ENCODE peak calls at places on chromosomes 6 and 20, in four cellular contexts. B is GM12878, E is H1, G is K562. T is an unnamed sample.

GRCh38 chr6:14284969-14285368 is 167.4 kb downstream of the CD83 start:
- DNase-seq in B (no peak), E (no peak), G (no peak), T (no peak)

GRCh38 chr20:35283441-35284266 is 918 bp downstream of the EIF6 start:
- DNase-seq in B (no peak), E (no peak), G (peak; percentile 43), T (no peak)

GRCh38 chr20:35305682-35306556 is 13.7 kb upstream of the FAM83C start:
- DNase-seq in B (no peak), E (no peak), G (peak; percentile 69), T (peak; percentile 92)

GRCh38 chr6:4603856-4604369 is 172.3 kb upstream of the CDYL start:
- DNase-seq in B (no peak), E (no peak), G (no peak), T (no peak)

GRCh38 chr20:17806739-17807441 is 107.1 kb downstream of the BANF2 start:
- DNase-seq in B (no peak), E (no peak), G (peak; percentile 21), T (no peak)

GRCh38 chr20:31705598-31706597 is 16.8 kb downstream of the BCL2L1 start:
- DNase-seq in B (no peak), E (no peak), G (no peak), T (peak; percentile 40)

GRCh38 chr6:79277109-79277508 is 42.6 kb upstream of the HMGN3 start:
- DNase-seq in B (no peak), E (no peak), G (no peak), T (no peak)

GRCh38 chr6:100035873-100036653 is 42.0 kb upstream of the MCHR2 start:
- DNase-seq in B (no peak), E (no peak), G (no peak), T (no peak)

GRCh38 chr20:24987873-24988835 is 4.4 kb downstream of the APMAP start:
- DNase-seq in B (no peak), E (no peak), G (no peak), T (peak; percentile 41)

GRCh38 chr6:81772741-81773140 is 20.3 kb upstream of the TENT5A start:
- DNase-seq in B (peak; percentile 45), E (no peak), G (no peak), T (no peak)

DNA sequence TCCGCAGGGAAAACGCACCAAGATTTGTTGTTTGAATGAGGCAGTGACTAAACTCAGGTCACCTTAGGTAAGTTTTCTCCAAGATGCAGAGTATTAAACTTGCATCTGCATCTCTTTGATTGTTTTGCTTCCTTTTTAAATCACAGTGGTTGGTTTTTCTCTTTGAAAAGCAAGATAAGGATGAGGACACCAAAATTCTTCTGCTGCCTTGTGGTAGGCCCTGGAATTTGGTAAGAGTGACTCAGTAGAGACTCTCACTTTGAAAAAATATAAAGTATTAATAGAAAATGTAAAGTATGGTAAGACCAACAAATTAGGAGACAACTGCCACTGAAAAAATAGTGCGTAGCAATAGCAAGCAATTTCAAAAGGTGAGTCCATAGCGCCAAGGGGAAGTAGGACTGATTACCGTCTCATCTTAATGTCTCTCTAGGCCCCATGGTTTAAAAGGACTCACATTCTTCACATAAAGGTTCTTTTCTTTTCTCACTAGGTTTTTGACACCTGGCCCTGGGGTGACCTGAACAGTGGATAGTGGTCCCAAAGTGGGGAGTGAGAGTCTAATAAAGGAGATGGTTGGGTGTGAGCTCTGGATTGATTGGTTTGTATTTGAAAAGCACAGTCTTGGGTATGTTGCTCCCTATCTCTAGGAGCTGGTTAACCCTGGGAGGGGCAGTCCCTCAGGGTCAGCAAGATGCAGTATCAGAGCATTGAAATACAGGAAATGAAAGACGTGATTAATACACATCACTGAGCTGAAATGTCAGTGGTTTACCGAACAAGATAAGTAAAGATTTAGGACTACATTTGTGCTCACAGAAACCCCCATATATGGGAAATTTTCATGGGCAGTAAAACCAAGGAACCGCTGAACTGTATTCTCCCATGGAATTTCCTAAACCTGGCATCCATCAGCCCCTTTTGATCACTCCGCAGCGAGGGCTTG is 221.2 kb downstream of the SLC24A3 start:
- DNase-seq in B (no peak), E (no peak), G (no peak), T (no peak)
- TF ChIP-seq RFX5 in B (no peak), E (no peak), G (no peak), T (no peak)

GRCh38 chr6:52575490-52575868 is 1.4 kb downstream of the TRAM2 start:
- DNase-seq in B (no peak), E (no peak), G (no peak), T (no peak)
- TF ChIP-seq CREB1 in B (no peak), E (no peak), G (no peak), T (no peak)

DNA sequence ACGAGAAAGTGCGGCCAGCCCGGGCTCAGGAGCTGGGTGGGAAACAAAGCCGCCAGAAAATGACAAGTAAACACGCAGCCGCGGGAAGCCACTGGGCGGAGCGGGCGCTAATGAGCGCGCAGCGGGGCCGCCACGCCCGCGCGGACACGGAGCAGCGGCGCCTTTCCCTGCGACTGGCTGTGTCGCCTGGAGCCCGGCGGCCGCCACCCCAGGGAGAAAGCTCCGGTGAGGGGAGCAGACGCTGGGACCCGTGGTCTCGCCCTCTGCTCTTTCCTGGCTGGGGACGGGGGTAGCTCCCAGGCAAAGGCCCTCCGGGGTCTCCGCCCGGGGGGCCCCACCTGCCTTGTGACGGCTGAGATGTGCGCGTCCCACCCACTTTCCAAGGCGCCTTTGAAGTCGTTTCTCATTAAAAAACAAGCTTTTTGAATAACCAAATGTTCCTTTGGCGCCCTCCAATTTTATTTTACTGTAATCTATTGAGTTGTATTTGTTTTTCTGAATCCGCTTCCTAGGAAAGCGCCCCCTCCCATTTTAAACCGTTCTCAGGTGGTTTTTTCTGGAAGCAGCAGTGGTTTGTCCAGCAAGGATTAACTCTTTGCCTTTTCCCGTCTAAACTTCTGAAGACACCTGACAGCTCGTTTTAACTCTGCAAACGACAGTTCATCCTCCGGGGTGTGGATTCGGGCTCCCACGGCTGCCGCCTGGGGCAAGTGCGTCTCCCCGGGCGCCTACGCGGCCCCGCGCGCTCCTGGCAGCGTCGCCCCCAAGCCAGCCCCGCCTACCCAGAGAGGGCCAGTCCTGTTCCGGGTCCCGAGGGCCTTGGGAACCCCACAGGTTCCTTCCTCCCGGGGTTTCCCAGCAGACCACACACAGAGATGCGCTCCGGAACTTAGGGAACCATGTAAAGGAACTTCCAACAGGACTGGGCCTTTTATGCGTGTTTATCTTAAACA is 54.6 kb downstream of the PRR18 start:
- DNase-seq in B (no peak), E (no peak), G (peak; percentile 29), T (no peak)
- TF ChIP-seq EZH2 in B (no peak), E (peak; percentile 52), G (no peak), T (no peak)

GRCh38 chr6:152099816-152100618 is 292.5 kb downstream of the ESR1 start:
- DNase-seq in B (no peak), E (no peak), G (no peak), T (no peak)
- TF ChIP-seq RFX5 in B (no peak), E (no peak), G (no peak), T (no peak)

GRCh38 chr6:37170273-37171140 is 555 bp downstream of the PIM1 start:
- DNase-seq in B (no peak), E (no peak), G (peak; percentile 51), T (no peak)
- TF ChIP-seq CREB1 in B (no peak), E (peak; percentile 1), G (no peak), T (no peak)

GRCh38 chr20:46712056-46712636 is 2.7 kb downstream of the SLC2A10 start:
- DNase-seq in B (no peak), E (no peak), G (no peak), T (no peak)

GRCh38 chr20:46710149-46710913 is 882 bp downstream of the SLC2A10 start:
- DNase-seq in B (no peak), E (no peak), G (no peak), T (no peak)

GRCh38 chr20:46717818-46718541 is 8.5 kb downstream of the SLC2A10 start:
- DNase-seq in B (no peak), E (no peak), G (no peak), T (no peak)

GRCh38 chr20:46715292-46715756 is 5.9 kb downstream of the SLC2A10 start:
- DNase-seq in B (no peak), E (no peak), G (no peak), T (no peak)

GRCh38 chr20:46713957-46714834 is 4.7 kb downstream of the SLC2A10 start:
- DNase-seq in B (no peak), E (no peak), G (no peak), T (no peak)
- TF ChIP-seq EZH2 in B (no peak), E (no peak), G (no peak), T (no peak)

GRCh38 chr6:41578714-41579610 is 32.8 kb downstream of the FOXP4 start:
- DNase-seq in B (no peak), E (no peak), G (peak; percentile 76), T (no peak)
- TF ChIP-seq RFX5 in B (no peak), E (no peak), G (no peak), T (no peak)